ENCODE peak calls at places on chromosomes 5 and 9, in six cellular contexts. B, I, K, R, V and J are unnamed samples.

GRCh38 chr5:10564838-10565784 is 1.2 kb downstream of the ANKRD33B start:
- DNase-seq in B (no peak), I (peak; percentile 88), K (no peak), R (no peak), V (no peak), J (peak; percentile 63)

GRCh38 chr5:129664336-129664937 is 83.5 kb upstream of the MINAR2 start:
- DNase-seq in B (peak; percentile 27), I (no peak), K (peak; percentile 17), R (no peak), V (no peak), J (no peak)

GRCh38 chr9:15135167-15135792 is 171.7 kb downstream of the TTC39B start:
- DNase-seq in B (peak; percentile 66), I (no peak), K (peak; percentile 80), R (peak; percentile 36), V (peak; percentile 19), J (no peak)

GRCh38 chr5:65157906-65158603 is 323.7 kb downstream of the ADAMTS6 start:
- DNase-seq in B (no peak), I (no peak), K (no peak), R (no peak), V (no peak), J (no peak)

GRCh38 chr9:94517254-94517653 is 37.6 kb upstream of the PCAT7 start:
- DNase-seq in B (no peak), I (no peak), K (no peak), R (no peak), V (no peak), J (no peak)

GRCh38 chr5:8953016-8953415 is 592.9 kb downstream of the SEMA5A start:
- DNase-seq in B (no peak), I (no peak), K (no peak), R (no peak), V (no peak), J (no peak)

GRCh38 chr5:165502893-165503696 is 1997.7 kb downstream of the MAT2B start:
- DNase-seq in B (no peak), I (no peak), K (no peak), R (no peak), V (no peak), J (no peak)

GRCh38 chr9:109114670-109115069 is 5.1 kb downstream of the TMEM245 start:
- DNase-seq in B (no peak), I (no peak), K (no peak), R (no peak), V (no peak), J (no peak)

GRCh38 chr9:34493972-34494535 is 28.7 kb downstream of the ENHO start:
- DNase-seq in B (peak; percentile 63), I (no peak), K (no peak), R (peak; percentile 32), V (peak; percentile 48), J (peak; percentile 49)